ENCODE peak calls at places on chromosomes 4 and X, in nine cellular contexts. L is left cardiac atrium; J is stimulated activated CD8-positive, alpha-beta memory T cell treated with anti-CD3 and anti-CD28 coated beads, Interleukin-4, amount 100 ng/mL, for 4 hours; O is HFFc6; B is BJ; X is Right ventricle myocardium superior; Q is left ventricle myocardium inferior; G is activated CD4-positive, alpha-beta T cell treated with anti-CD3 and anti-CD28 coated beads for 24 hours; H is EL. K is an unnamed sample.

GRCh38 chrX:154595559-154595958 is 10.6 kb downstream of the CTAG1A start:
- DNase-seq in L (no peak), J (no peak), O (no peak), B (no peak), X (no peak), Q (no peak), G (no peak), H (no peak), K (no peak)

GRCh38 chrX:118717703-118718391 is 9.6 kb upstream of the IL13RA1 start:
- DNase-seq in L (no peak), J (no peak), O (no peak), B (no peak), X (no peak), Q (no peak), G (no peak), H (no peak), K (no peak)

GRCh38 chr4:188299161-188299560 is 159.9 kb downstream of the TRIML1 start:
- DNase-seq in L (no peak), J (no peak), O (no peak), B (no peak), X (no peak), Q (no peak), G (no peak), H (no peak), K (no peak)

GRCh38 chr4:2927016-2927695 is 36.0 kb downstream of the NOP14 start:
- DNase-seq in L (no peak), J (no peak), O (no peak), B (no peak), X (no peak), Q (no peak), G (no peak), H (no peak), K (no peak)

GRCh38 chr4:75633846-75634245 is 3.5 kb upstream of the CDKL2 start:
- DNase-seq in L (no peak), J (no peak), O (peak), B (peak), X (no peak), Q (no peak), G (no peak), H (peak), K (no peak)

GRCh38 chr4:137707626-137708025 is 175.3 kb upstream of the PCDH18 start:
- DNase-seq in L (no peak), J (no peak), O (peak), B (no peak), X (no peak), Q (no peak), G (no peak), H (peak), K (no peak)

GRCh38 chr4:55138367-55138766 is 13.0 kb upstream of the KDR start:
- DNase-seq in L (no peak), J (no peak), O (no peak), B (no peak), X (no peak), Q (no peak), G (no peak), H (no peak), K (no peak)

GRCh38 chr4:164383187-164384181 is 370.4 kb upstream of the SMIM31 start:
- DNase-seq in L (no peak), J (no peak), O (no peak), B (no peak), X (no peak), Q (no peak), G (no peak), H (no peak), K (peak)